ENCODE peak calls at places on chromosomes 3 and 15, in six cellular contexts. L is tibial artery, A is ovary, F is right cardiac atrium, I is GM12878, E is neural progenitor cell. P is an unnamed sample. For H3K4me1, the result is how much of the 10 kb centered on the place peaks cover.

GRCh38 chr3:10855083-10855870 is 39.2 kb downstream of the SLC6A11 start:
- DNase-seq in L (no peak), A (no peak), F (no peak), I (no peak), E (no peak), P (no peak)

GRCh38 chr3:106813742-106814141 is 563.5 kb upstream of the CCDC54 start:
- DNase-seq in L (no peak), A (no peak), F (no peak), I (no peak), E (no peak), P (no peak)

GRCh38 chr3:45908761-45909160 is 22.4 kb downstream of the CCR9 start:
- DNase-seq in L (no peak), A (no peak), F (no peak), I (no peak), E (no peak), P (no peak)

GRCh38 chr3:159139326-159139725 is 337.5 kb downstream of the MFSD1 start:
- DNase-seq in L (no peak), A (no peak), F (no peak), I (no peak), E (no peak), P (no peak)

GRCh38 chr15:41978534-41978933 is 6.2 kb upstream of the EHD4 start:
- DNase-seq in L (peak), A (no peak), F (no peak), I (no peak), E (no peak), P (no peak)

GRCh38 chr3:183339461-183340086 is 86.5 kb downstream of the B3GNT5 start:
- DNase-seq in L (no peak), A (no peak), F (no peak), I (no peak), E (no peak), P (no peak)

GRCh38 chr15:60091150-60091549 is 87.0 kb downstream of the FOXB1 start:
- DNase-seq in L (no peak), A (no peak), F (peak), I (no peak), E (no peak), P (no peak)

GRCh38 chr3:37856381-37856780 is 5.3 kb upstream of the CTDSPL start:
- DNase-seq in L (no peak), A (no peak), F (no peak), I (no peak), E (no peak), P (peak)

GRCh38 chr3:104566054-104566453 is 800.7 kb upstream of the ALCAM start:
- DNase-seq in L (no peak), A (no peak), F (no peak), I (no peak), E (no peak), P (no peak)

GRCh38 chr3:39102504-39103323 is 4.7 kb downstream of the GORASP1 start:
- DNase-seq in L (no peak), A (no peak), F (no peak), I (no peak), E (no peak), P (no peak)

GRCh38 chr3:129003578-129004112 is 2.5 kb downstream of the EFCC1 start:
- DNase-seq in L (peak), A (peak), F (no peak), I (no peak), E (peak), P (no peak)

GRCh38 chr3:52896613-52897012 is 735 bp downstream of the STIMATE start:
- DNase-seq in L (no peak), A (no peak), F (no peak), I (no peak), E (peak), P (no peak)

GRCh38 chr3:152474585-152474984 is 205.9 kb downstream of the MBNL1 start:
- DNase-seq in L (no peak), A (no peak), F (no peak), I (peak), E (peak), P (peak)

GRCh38 chr3:152470893-152471292 is 202.2 kb downstream of the MBNL1 start:
- DNase-seq in L (no peak), A (no peak), F (no peak), I (no peak), E (no peak), P (no peak)

GRCh38 chr3:152470095-152470494 is 201.4 kb downstream of the MBNL1 start:
- DNase-seq in L (no peak), A (no peak), F (no peak), I (no peak), E (no peak), P (no peak)

GRCh38 chr3:152472606-152472954 is 203.9 kb downstream of the MBNL1 start:
- DNase-seq in L (no peak), A (no peak), F (no peak), I (no peak), E (no peak), P (no peak)

DNA sequence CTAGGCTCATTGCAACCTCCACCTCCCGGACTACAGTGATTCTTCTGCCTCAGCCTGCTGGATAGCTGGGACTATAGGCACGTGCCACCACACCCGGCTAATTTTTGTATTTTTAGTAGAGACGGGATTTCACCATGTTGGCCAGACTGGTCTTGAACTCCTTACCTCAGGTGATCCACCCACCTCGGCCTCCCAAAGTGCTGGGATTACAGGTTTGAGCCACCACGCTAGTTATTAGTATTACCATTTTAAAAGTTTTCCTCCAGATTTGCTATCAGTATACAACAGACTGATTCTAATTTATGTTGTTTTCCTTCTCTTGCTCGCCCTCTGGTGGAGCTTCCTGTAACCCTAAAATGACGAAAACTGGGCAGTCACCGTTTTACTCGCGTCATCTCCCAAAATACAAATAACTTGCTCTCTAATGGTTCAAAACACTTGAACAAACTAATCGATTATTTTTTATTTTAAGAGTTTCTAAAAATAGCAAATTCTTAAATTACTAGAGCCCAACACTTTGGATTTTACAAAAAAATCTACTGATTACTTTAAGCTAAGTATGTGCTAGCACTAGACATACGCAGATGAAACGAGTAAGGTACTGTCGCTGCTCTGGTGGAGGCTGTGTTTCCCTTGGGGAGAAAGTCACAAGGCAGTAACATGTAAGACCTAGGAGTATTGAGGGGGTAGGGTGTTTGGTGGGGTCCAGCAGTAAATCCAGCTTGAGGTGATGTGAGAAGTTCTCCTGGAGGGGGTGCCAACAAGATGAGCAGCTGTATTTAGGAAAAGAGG is 203.3 kb downstream of the MBNL1 start:
- DNase-seq in L (peak), A (peak), F (peak), I (peak), E (peak), P (peak)
- H3K27ac ChIP-seq in L (peak), A (no peak), F (no peak), I (no peak), E (no peak), P (no peak)

GRCh38 chr3:189862385-189863023 is 231.3 kb downstream of the TP63 start:
- DNase-seq in L (no peak), A (no peak), F (no peak), I (no peak), E (no peak), P (no peak)

GRCh38 chr3:189863031-189863430 is 231.8 kb downstream of the TP63 start:
- DNase-seq in L (no peak), A (no peak), F (peak), I (no peak), E (no peak), P (no peak)

GRCh38 chr3:189871384-189871783 is 240.2 kb downstream of the TP63 start:
- DNase-seq in L (no peak), A (no peak), F (no peak), I (no peak), E (no peak), P (no peak)

DNA sequence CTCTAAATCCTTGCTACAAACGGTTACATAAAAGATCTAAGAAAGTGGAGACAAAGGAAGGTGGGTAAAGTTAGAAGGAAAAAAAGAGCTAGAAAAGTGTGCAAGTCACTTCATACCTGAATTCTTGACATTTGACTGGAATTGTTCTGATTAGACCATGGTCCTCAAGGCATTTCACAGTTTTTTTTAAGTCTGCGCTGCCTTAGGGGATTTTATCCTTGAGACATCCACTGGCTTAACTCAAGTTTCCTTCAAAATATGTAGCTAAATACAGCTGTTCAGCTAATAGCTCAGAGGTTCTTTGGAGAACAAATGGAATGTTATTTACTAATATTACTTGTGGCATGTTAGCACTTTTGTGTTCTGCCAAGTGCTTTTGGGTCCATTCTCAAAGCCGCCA is 236.9 kb downstream of the TP63 start:
- DNase-seq in L (no peak), A (no peak), F (no peak), I (no peak), E (no peak), P (no peak)
- H3K4me3 ChIP-seq in L (no peak), A (no peak), F (no peak), I (no peak), E (no peak), P (no peak)

GRCh38 chr3:16406175-16406574 is 107.3 kb downstream of the RFTN1 start:
- DNase-seq in L (no peak), A (no peak), F (no peak), I (no peak), E (no peak), P (no peak)
- H3K4me1 ChIP-seq in L (under half), A (under half), F (under half), I (under half), E (under half), P (under half)

GRCh38 chr3:47422743-47423142 is 41.9 kb downstream of the PTPN23 start:
- DNase-seq in L (no peak), A (no peak), F (no peak), I (no peak), E (no peak), P (no peak)
- H3K27ac ChIP-seq in L (no peak), A (no peak), F (no peak), I (no peak), E (no peak), P (no peak)

GRCh38 chr15:40252141-40252437 is 13.2 kb downstream of the PAK6 start:
- DNase-seq in L (no peak), A (no peak), F (no peak), I (no peak), E (no peak), P (no peak)
- H3K4me3 ChIP-seq in L (peak), A (peak), F (peak), I (no peak), E (peak), P (peak)

GRCh38 chr3:41216422-41216821 is 17.1 kb downstream of the CTNNB1 start:
- DNase-seq in L (no peak), A (no peak), F (no peak), I (no peak), E (no peak), P (no peak)
- H3K4me1 ChIP-seq in L (under half), A (under half), F (under half), I (under half), E (under half), P (under half)

GRCh38 chr3:177905895-177906511 is 630.2 kb upstream of the KCNMB2 start:
- DNase-seq in L (no peak), A (no peak), F (no peak), I (no peak), E (peak), P (no peak)

GRCh38 chr3:177904661-177905060 is 631.6 kb upstream of the KCNMB2 start:
- DNase-seq in L (no peak), A (no peak), F (no peak), I (no peak), E (no peak), P (no peak)

GRCh38 chr3:177905173-177905894 is 630.9 kb upstream of the KCNMB2 start:
- DNase-seq in L (no peak), A (no peak), F (no peak), I (no peak), E (no peak), P (peak)

DNA sequence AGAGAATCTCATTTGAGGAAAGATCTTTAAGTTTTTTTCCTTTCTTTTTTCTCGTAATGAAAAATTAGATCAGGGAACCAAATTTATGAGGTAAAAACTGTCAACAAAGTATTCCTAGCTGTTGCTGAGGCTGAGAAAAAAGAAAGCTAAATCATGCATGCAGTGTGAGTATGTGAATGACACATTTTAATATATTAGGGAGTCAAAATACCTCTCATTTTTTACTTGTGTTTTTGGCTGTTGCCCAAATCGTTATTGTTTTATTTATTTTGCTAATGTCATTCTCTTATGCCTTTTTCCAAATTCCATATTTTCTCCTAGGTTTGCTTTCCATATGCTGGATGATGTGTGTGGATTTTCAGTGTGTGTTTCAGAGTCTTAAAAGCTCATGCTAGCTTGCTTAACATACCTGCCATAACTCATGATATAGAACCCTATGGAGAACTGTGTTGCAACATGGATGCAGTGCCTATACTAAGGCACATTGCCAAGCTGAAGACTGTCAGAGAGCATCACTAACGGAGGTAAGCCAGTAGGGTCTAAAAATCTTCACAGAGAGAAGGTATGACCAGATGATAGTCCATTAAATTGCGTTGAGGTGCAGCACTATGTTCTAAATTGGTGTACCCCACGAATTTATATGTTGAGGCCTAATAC is 629.5 kb upstream of the KCNMB2 start:
- DNase-seq in L (no peak), A (no peak), F (no peak), I (no peak), E (no peak), P (no peak)
- H3K27ac ChIP-seq in L (peak), A (peak), F (no peak), I (no peak), E (no peak), P (peak)

DNA sequence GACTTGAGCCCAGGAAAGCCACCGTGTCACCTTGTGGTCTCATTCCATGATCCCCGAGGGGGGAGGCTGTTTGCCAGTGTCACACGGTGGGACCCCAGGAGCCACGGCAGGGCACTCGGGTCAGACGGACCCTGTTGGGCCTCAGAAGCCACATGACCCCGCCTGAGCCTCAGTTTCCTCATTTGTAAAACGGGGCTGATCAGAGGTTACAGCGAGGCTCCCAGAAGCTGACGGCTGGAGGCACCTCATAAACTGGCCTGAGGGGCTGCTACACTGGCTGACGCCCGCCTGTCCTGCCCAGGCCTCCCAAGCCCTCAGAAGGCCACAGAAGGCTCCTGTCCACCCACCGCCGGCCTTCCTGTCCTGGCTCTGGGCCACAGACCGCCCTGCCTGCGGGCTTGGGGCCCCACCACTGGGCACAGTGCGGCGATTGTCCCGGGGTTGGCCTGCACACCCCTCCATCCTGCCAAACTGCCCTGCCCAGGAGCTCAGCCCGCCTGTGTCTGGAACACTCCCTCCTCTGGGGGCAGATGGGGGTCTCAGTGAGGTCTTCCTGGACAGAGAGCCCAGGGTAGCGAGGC is 18.4 kb downstream of the IQSEC1 start:
- DNase-seq in L (no peak), A (no peak), F (no peak), I (no peak), E (no peak), P (no peak)
- H3K4me3 ChIP-seq in L (no peak), A (no peak), F (no peak), I (no peak), E (no peak), P (no peak)